ENCODE peak calls at places on chromosomes 7 and 10, in five cellular contexts. L is retinal pigment epithelial cell; Q is activated CD4-positive, CD25-positive, alpha-beta regulatory T cell treated with anti-CD3 and anti-CD28 coated beads, Interleukin-2, amount 50 U/mL, for 16 hours; B is NB4; E is memory B cell. Z is an unnamed sample.

GRCh38 chr7:27872281-27873005 is 132.5 kb downstream of the TAX1BP1 start:
- DNase-seq in L (no peak), Q (no peak), B (no peak), E (no peak), Z (no peak)

GRCh38 chr10:61343781-61344180 is 109.4 kb downstream of the TMEM26 start:
- DNase-seq in L (no peak), Q (no peak), B (no peak), E (no peak), Z (no peak)

GRCh38 chr10:30502266-30503058 is 68.5 kb downstream of the MAP3K8 start:
- DNase-seq in L (no peak), Q (no peak), B (peak; percentile 75), E (no peak), Z (no peak)

GRCh38 chr10:82213784-82214183 is 338.8 kb downstream of the NRG3 start:
- DNase-seq in L (no peak), Q (no peak), B (no peak), E (no peak), Z (no peak)

GRCh38 chr10:36178616-36179015 is 536.5 kb upstream of the FZD8 start:
- DNase-seq in L (no peak), Q (no peak), B (no peak), E (no peak), Z (no peak)

GRCh38 chr10:71161429-71161828 is 50.9 kb upstream of the UNC5B start:
- DNase-seq in L (no peak), Q (no peak), B (peak; percentile 59), E (no peak), Z (peak; percentile 15)

GRCh38 chr7:2001601-2002442 is 230.9 kb downstream of the MAD1L1 start:
- DNase-seq in L (no peak), Q (no peak), B (no peak), E (no peak), Z (no peak)

GRCh38 chr10:35079763-35080162 is 10.4 kb downstream of the CUL2 start:
- DNase-seq in L (no peak), Q (no peak), B (peak; percentile 2), E (no peak), Z (peak; percentile 49)

GRCh38 chr7:50733552-50733951 is 49.1 kb downstream of the GRB10 start:
- DNase-seq in L (peak; percentile 82), Q (no peak), B (no peak), E (no peak), Z (peak; percentile 89)

GRCh38 chr7:141785711-141786552 is 4.1 kb upstream of the TAS2R5 start:
- DNase-seq in L (peak; percentile 10), Q (no peak), B (peak; percentile 79), E (no peak), Z (peak; percentile 31)

GRCh38 chr10:15169555-15170407 is 1.3 kb upstream of the NMT2 start:
- DNase-seq in L (no peak), Q (peak; percentile 36), B (peak; percentile 65), E (no peak), Z (no peak)

GRCh38 chr10:6148908-6149307 is 53.8 kb upstream of the PFKFB3 start:
- DNase-seq in L (no peak), Q (no peak), B (no peak), E (no peak), Z (no peak)

GRCh38 chr7:110356438-110356837 is 734.5 kb upstream of the LRRN3 start:
- DNase-seq in L (no peak), Q (no peak), B (no peak), E (no peak), Z (no peak)

GRCh38 chr7:153061913-153062528 is 302.5 kb downstream of the ACTR3B start:
- DNase-seq in L (no peak), Q (no peak), B (peak; percentile 48), E (no peak), Z (no peak)

GRCh38 chr7:150842716-150843115 is 9.6 kb upstream of the AOC1 start:
- DNase-seq in L (no peak), Q (no peak), B (no peak), E (no peak), Z (no peak)

GRCh38 chr10:95183132-95183450 is 10.9 kb upstream of the ACSM6 start:
- DNase-seq in L (no peak), Q (no peak), B (no peak), E (no peak), Z (no peak)

GRCh38 chr10:23540401-23540800 is 101.5 kb downstream of the OTUD1 start:
- DNase-seq in L (no peak), Q (no peak), B (peak; percentile 88), E (no peak), Z (no peak)